ENCODE peak calls at places on chromosomes 11 and 22, in seven cellular contexts. L, Z, Y, B, S, F and E are unnamed samples.
A peak's percentile ranks its signal among the peaks of the same experiment; 100 is the strongest.

GRCh38 chr11:70233511-70233919 is 30.4 kb downstream of the FADD start:
- DNase-seq in B (no peak), L (peak; percentile 98), F (no peak), S (no peak), Z (no peak), Y (no peak), E (no peak)

GRCh38 chr11:126101930-126102283 is 39.2 kb upstream of the CDON start:
- DNase-seq in F (no peak), Y (no peak), S (no peak), Z (no peak), B (no peak), L (no peak), E (no peak)

GRCh38 chr22:46830841-46831240 is 68.4 kb downstream of the TBC1D22A start:
- DNase-seq in F (peak; percentile 53), B (no peak), S (no peak), Y (no peak), Z (no peak), L (no peak), E (no peak)

GRCh38 chr11:72812604-72812967 is 1.6 kb upstream of the ATG16L2 start:
- DNase-seq in Z (no peak), Y (no peak), B (no peak), F (no peak), S (no peak), L (no peak), E (no peak)

GRCh38 chr22:21933899-21934298 is 18.7 kb downstream of the PPM1F start:
- DNase-seq in S (no peak), B (no peak), Y (no peak), F (no peak), L (no peak), Z (no peak), E (no peak)

GRCh38 chr22:46909237-46910030 is 147.0 kb downstream of the TBC1D22A start:
- DNase-seq in L (no peak), F (no peak), Z (no peak), B (no peak), S (no peak), Y (no peak), E (no peak)

GRCh38 chr11:61158691-61159381 is 2.4 kb downstream of the VPS37C start:
- DNase-seq in S (peak; percentile 80), Z (no peak), Y (no peak), L (no peak), B (no peak), F (no peak), E (no peak)

GRCh38 chr11:96036863-96037262 is 113.0 kb upstream of the MTMR2 start:
- DNase-seq in L (no peak), Z (no peak), Y (no peak), B (no peak), F (no peak), S (no peak), E (no peak)

GRCh38 chr11:45105233-45105992 is 41.0 kb upstream of the PRDM11 start:
- DNase-seq in Y (peak; percentile 87), S (peak; percentile 63), B (peak; percentile 74), F (peak; percentile 92), Z (no peak), L (peak; percentile 26), E (peak; percentile 62)

GRCh38 chr11:61698173-61698965 is 18.2 kb downstream of the DAGLA start:
- DNase-seq in L (no peak), B (no peak), S (no peak), Z (no peak), Y (no peak), F (no peak), E (peak; percentile 83)

GRCh38 chr22:42270178-42270511 is 308 bp downstream of the TCF20 start:
- DNase-seq in L (peak; percentile 2), F (no peak), Z (no peak), B (peak; percentile 36), Y (no peak), S (no peak), E (peak; percentile 25)

GRCh38 chr11:75259711-75260110 is 19.1 kb downstream of the TPBGL start:
- DNase-seq in L (no peak), S (no peak), F (no peak), B (no peak), Y (no peak), Z (no peak), E (no peak)

GRCh38 chr11:115905331-115905730 is 401.1 kb upstream of the CADM1 start:
- DNase-seq in Z (no peak), L (no peak), F (no peak), B (no peak), S (no peak), Y (no peak), E (no peak)

GRCh38 chr11:37504066-37504611 is 906.1 kb upstream of the RAG2 start:
- DNase-seq in S (no peak), F (no peak), Z (peak; percentile 78), Y (no peak), L (no peak), B (no peak), E (no peak)

GRCh38 chr11:33634291-33634834 is 66.3 kb downstream of the C11orf91 start:
- DNase-seq in B (no peak), Y (no peak), Z (no peak), L (peak; percentile 73), S (no peak), F (no peak), E (no peak)

GRCh38 chr11:95149659-95150294 is 60.1 kb downstream of the ENDOD1 start:
- DNase-seq in Y (no peak), B (peak; percentile 38), S (peak; percentile 58), Z (no peak), L (peak; percentile 90), F (no peak), E (no peak)

GRCh38 chr11:129946256-129946655 is 50.9 kb upstream of the NFRKB start:
- DNase-seq in Z (no peak), F (no peak), S (no peak), B (no peak), Y (no peak), L (no peak), E (peak; percentile 37)

GRCh38 chr11:70398834-70399680 is 728 bp downstream of the CTTN start:
- DNase-seq in B (peak; percentile 42), Z (no peak), S (no peak), L (no peak), Y (no peak), F (no peak), E (no peak)

GRCh38 chr11:63705526-63705925 is 24.2 kb downstream of the RTN3 start:
- DNase-seq in B (no peak), Z (no peak), L (no peak), S (no peak), Y (no peak), F (no peak), E (no peak)

GRCh38 chr11:63711838-63712237 is 30.5 kb downstream of the RTN3 start:
- DNase-seq in Z (no peak), Y (no peak), B (no peak), L (no peak), S (no peak), F (no peak), E (no peak)

GRCh38 chr11:63708764-63709163 is 27.5 kb downstream of the RTN3 start:
- DNase-seq in F (no peak), Z (no peak), B (no peak), S (no peak), Y (no peak), L (no peak), E (no peak)

GRCh38 chr11:63710476-63711217 is 29.3 kb downstream of the RTN3 start:
- DNase-seq in L (no peak), Z (no peak), S (no peak), Y (no peak), B (peak; percentile 50), F (no peak), E (no peak)

DNA sequence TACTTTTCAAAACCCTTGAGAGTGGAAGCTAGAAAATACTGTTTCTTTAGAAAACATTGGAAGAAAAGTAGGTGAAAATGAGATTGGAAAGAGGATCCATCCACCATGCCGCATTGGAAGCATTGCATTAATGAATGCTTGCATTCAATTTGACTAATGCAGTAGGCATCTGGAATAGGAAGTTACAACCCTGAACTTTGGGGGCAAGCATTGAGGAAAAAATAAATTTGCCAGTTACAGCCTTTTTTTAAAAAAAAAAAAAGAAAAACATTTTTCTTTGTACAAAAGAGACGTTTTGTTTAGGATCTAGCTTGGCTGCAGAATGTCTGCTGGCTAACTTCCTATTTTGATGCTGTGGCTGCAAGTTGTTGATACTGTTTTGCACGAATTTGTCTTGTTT is 28.0 kb downstream of the RTN3 start:
- DNase-seq in Z (no peak), B (no peak), F (no peak), Y (no peak), L (no peak), S (no peak), E (no peak)
- TF ChIP-seq POLR2AphosphoS5 in Z (no peak), B (no peak), F (no peak), Y (no peak), L (no peak), S (no peak), E (no peak)

DNA sequence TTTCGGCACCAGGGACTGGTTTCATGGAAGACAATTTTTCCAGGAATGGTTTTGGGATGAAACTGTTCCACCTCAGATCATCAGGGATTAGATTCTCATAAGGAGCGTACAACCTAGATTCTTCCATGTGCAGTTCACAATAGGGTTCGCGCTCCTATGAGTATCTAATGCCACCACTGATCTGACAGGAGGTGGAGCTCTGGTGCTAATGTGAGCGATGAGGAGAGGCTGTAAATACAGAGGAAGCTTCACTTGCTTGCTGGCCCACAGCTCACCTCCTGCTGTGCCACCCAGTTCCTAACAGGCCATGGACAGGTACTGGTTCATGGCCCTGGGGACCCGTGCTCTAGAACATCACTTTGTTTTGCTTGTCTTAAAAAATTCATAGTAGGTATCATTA is 41.8 kb upstream of the AMPD3 start:
- DNase-seq in Y (no peak), Z (no peak), B (peak; percentile 47), S (no peak), L (peak; percentile 28), F (peak; percentile 80), E (peak; percentile 66)
- TF ChIP-seq POLR2AphosphoS5 in Y (no peak), Z (no peak), B (no peak), S (no peak), L (no peak), F (no peak), E (no peak)

DNA sequence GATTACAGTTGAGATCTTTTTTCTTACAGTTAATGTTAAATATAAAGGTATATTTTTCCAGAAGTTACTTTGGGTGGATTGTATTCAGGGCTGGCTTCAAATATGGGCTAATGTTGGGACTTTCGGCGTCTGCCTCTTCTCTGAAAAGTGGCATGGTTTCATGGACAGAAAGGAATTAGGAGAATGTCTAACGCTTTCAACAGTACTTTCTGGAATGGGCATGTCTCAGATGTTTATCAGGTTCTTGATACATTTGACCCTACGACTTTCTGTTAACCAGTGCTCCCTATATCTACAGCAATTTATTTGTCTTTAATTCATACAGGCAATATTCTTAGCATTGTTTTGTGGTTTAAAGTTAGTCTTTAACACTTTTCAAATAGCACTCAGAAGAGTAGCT is 33.7 kb downstream of the ZC3H12C start:
- DNase-seq in S (no peak), B (no peak), Z (no peak), Y (no peak), F (no peak), L (no peak), E (no peak)
- TF ChIP-seq POLR2AphosphoS5 in S (no peak), B (no peak), Z (no peak), Y (no peak), F (no peak), L (no peak), E (no peak)

DNA sequence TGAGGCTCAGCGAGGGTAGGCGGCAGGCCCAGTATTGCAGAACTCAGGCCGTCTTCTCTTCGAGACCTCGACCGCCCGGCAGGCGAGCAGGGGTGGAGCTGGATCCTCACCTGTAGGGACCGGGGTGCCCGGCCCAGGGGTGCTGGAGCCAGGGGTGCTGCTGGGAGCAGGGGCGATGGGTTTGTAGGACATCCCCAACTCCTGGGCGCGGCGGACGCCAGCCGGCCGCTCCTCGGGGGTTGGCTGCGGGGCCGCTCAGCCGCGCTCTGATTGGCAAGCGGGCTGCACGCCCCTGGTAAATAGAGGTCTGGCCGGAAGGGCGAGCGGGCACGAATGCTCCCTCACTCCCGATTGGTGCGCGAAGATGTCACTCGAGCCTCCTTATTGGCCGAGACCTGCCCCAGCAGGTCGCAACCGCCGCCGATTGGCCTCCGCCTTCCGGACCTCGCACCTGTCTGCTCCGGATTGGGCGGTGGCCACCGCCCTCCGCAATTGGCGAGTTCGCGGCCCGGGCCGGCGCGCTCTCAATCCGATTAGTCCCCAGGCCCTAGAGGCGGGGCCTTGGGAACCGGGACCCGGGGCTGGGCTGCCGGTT is at the start of gene CDK2AP2:
- DNase-seq in Z (peak; percentile 99), F (peak; percentile 99), B (peak; percentile 100), Y (peak; percentile 99), L (peak; percentile 99), S (peak; percentile 99), E (peak; percentile 99)
- TF ChIP-seq POLR2AphosphoS5 in Z (peak; percentile 61), F (peak; percentile 85), B (peak; percentile 30), Y (peak; percentile 68), L (peak; percentile 89), S (peak; percentile 87), E (no peak)